ENCODE peak calls at places on chromosomes 5 and 9, in five cellular contexts. P is psoas muscle; X is CD4-positive, alpha-beta memory T cell; Z is mesothelial cell of epicardium; H is C1 segment of cervical spinal cord. B is an unnamed sample.

GRCh38 chr5:59483971-59484472 is 409.5 kb downstream of the PDE4D start:
- DNase-seq in P (no peak), X (no peak), Z (no peak), H (no peak), B (peak)

GRCh38 chr5:142235050-142235797 is 89.6 kb downstream of the SPRY4 start:
- DNase-seq in P (no peak), X (no peak), Z (no peak), H (no peak), B (no peak)

GRCh38 chr5:2010940-2011339 is 128.2 kb upstream of the IRX4 start:
- DNase-seq in P (no peak), X (no peak), Z (no peak), H (no peak), B (no peak)

GRCh38 chr5:139708877-139709586 is 60.9 kb downstream of the CXXC5 start:
- DNase-seq in P (peak), X (no peak), Z (no peak), H (no peak), B (no peak)

GRCh38 chr5:73883646-73884045 is 257.6 kb downstream of the ARHGEF28 start:
- DNase-seq in P (no peak), X (no peak), Z (no peak), H (no peak), B (no peak)

GRCh38 chr9:132214027-132214622 is 52.3 kb downstream of the NTNG2 start:
- DNase-seq in P (peak), X (no peak), Z (peak), H (no peak), B (peak)

GRCh38 chr5:37615184-37615583 is 224.7 kb downstream of the GDNF start:
- DNase-seq in P (no peak), X (no peak), Z (no peak), H (no peak), B (peak)

GRCh38 chr9:21656776-21657637 is 145.4 kb upstream of the MTAP start:
- DNase-seq in P (no peak), X (no peak), Z (no peak), H (no peak), B (no peak)

GRCh38 chr5:98031926-98032325 is 741.5 kb upstream of the RGMB start:
- DNase-seq in P (no peak), X (no peak), Z (no peak), H (no peak), B (no peak)

GRCh38 chr5:132474881-132475511 is 15.6 kb downstream of the IRF1 start:
- DNase-seq in P (no peak), X (peak), Z (no peak), H (no peak), B (no peak)

GRCh38 chr5:29089591-29090141 is 2051.3 kb upstream of the CDH9 start:
- DNase-seq in P (no peak), X (no peak), Z (no peak), H (no peak), B (no peak)

GRCh38 chr9:113573959-113574352 is 110.4 kb downstream of the RGS3 start:
- DNase-seq in P (no peak), X (no peak), Z (no peak), H (no peak), B (no peak)

GRCh38 chr9:3760031-3760430 is 234.2 kb upstream of the RFX3 start:
- DNase-seq in P (no peak), X (no peak), Z (no peak), H (no peak), B (no peak)

GRCh38 chr5:106288977-106289376 is 1381.8 kb downstream of the EFNA5 start:
- DNase-seq in P (no peak), X (no peak), Z (no peak), H (no peak), B (no peak)

GRCh38 chr5:146025108-146025507 is 80.3 kb downstream of the PLAC8L1 start:
- DNase-seq in P (no peak), X (no peak), Z (no peak), H (no peak), B (no peak)

GRCh38 chr5:11584008-11584407 is 320.2 kb downstream of the CTNND2 start:
- DNase-seq in P (no peak), X (no peak), Z (no peak), H (no peak), B (no peak)

GRCh38 chr9:3863686-3864085 is 337.9 kb upstream of the RFX3 start:
- DNase-seq in P (no peak), X (no peak), Z (no peak), H (no peak), B (no peak)

GRCh38 chr9:90956026-90956810 is 154.6 kb downstream of the SYK start:
- DNase-seq in P (no peak), X (no peak), Z (no peak), H (no peak), B (no peak)

GRCh38 chr9:77257275-77257674 is 79.9 kb downstream of the VPS13A start:
- DNase-seq in P (no peak), X (no peak), Z (no peak), H (no peak), B (no peak)

GRCh38 chr9:116482740-116483139 is 204.4 kb upstream of the TRIM32 start:
- DNase-seq in P (no peak), X (no peak), Z (peak), H (no peak), B (no peak)

GRCh38 chr9:36543916-36544315 is 28.8 kb upstream of the MELK start:
- DNase-seq in P (peak), X (no peak), Z (no peak), H (no peak), B (no peak)

GRCh38 chr5:16617272-16617973 is 626 bp upstream of the RETREG1 start:
- DNase-seq in P (no peak), X (peak), Z (no peak), H (no peak), B (no peak)

GRCh38 chr5:84343171-84343570 is 41.5 kb downstream of the EDIL3 start:
- DNase-seq in P (no peak), X (no peak), Z (no peak), H (no peak), B (no peak)